ENCODE peak calls at places on chromosomes 2 and 18, in seven cellular contexts. L, C, R, F, H, Y and V are unnamed samples.

GRCh38 chr2:172106128-172106961 is 3.6 kb upstream of the DLX2 start:
- DNase-seq in L (no peak), C (no peak), R (peak), F (no peak), H (no peak), Y (no peak), V (peak)

GRCh38 chr2:95377724-95378123 is 24.8 kb upstream of the FAHD2A start:
- DNase-seq in L (no peak), C (peak), R (no peak), F (no peak), H (no peak), Y (no peak), V (no peak)

GRCh38 chr2:20985061-20985460 is 58.8 kb downstream of the APOB start:
- DNase-seq in L (no peak), C (no peak), R (no peak), F (no peak), H (no peak), Y (no peak), V (no peak)

GRCh38 chr2:237030382-237030781 is 55.3 kb upstream of the COPS8 start:
- DNase-seq in L (no peak), C (no peak), R (no peak), F (no peak), H (no peak), Y (no peak), V (no peak)

GRCh38 chr2:215652432-215652831 is 216.6 kb upstream of the FN1 start:
- DNase-seq in L (no peak), C (no peak), R (no peak), F (peak), H (no peak), Y (no peak), V (no peak)

GRCh38 chr2:19026156-19026660 is 332.2 kb downstream of the OSR1 start:
- DNase-seq in L (no peak), C (no peak), R (no peak), F (no peak), H (no peak), Y (no peak), V (no peak)

GRCh38 chr2:231013820-231014219 is 17.9 kb downstream of the SPATA3 start:
- DNase-seq in L (no peak), C (no peak), R (no peak), F (no peak), H (no peak), Y (no peak), V (no peak)

GRCh38 chr18:23105581-23106219 is 29.6 kb upstream of the CABLES1 start:
- DNase-seq in L (no peak), C (no peak), R (no peak), F (no peak), H (no peak), Y (no peak), V (no peak)

GRCh38 chr2:116582850-116583249 is 1231.6 kb upstream of the DDX18 start:
- DNase-seq in L (no peak), C (no peak), R (no peak), F (no peak), H (no peak), Y (no peak), V (no peak)

GRCh38 chr2:221705478-221705877 is 133.4 kb upstream of the EPHA4 start:
- DNase-seq in L (no peak), C (no peak), R (no peak), F (peak), H (no peak), Y (no peak), V (no peak)

GRCh38 chr2:157894694-157895450 is 18.7 kb upstream of the ACVR1 start:
- DNase-seq in L (no peak), C (no peak), R (peak), F (no peak), H (no peak), Y (peak), V (peak)

GRCh38 chr2:36451512-36451911 is 95.9 kb downstream of the CRIM1 start:
- DNase-seq in L (no peak), C (no peak), R (peak), F (no peak), H (no peak), Y (peak), V (peak)

GRCh38 chr2:232296766-232297525 is 81.6 kb upstream of the ALPP start:
- DNase-seq in L (no peak), C (no peak), R (no peak), F (no peak), H (no peak), Y (no peak), V (no peak)

GRCh38 chr2:153786016-153786415 is 85.7 kb upstream of the GALNT13 start:
- DNase-seq in L (no peak), C (no peak), R (no peak), F (no peak), H (no peak), Y (no peak), V (no peak)

GRCh38 chr2:55161295-55162210 is 70.5 kb downstream of the CLHC1 start:
- DNase-seq in L (no peak), C (peak), R (peak), F (no peak), H (no peak), Y (no peak), V (no peak)

GRCh38 chr2:96798733-96799622 is 17.1 kb upstream of the CNNM3 start:
- DNase-seq in L (no peak), C (peak), R (no peak), F (peak), H (no peak), Y (no peak), V (no peak)

GRCh38 chr2:26605195-26605968 is 35.8 kb downstream of the CIB4 start:
- DNase-seq in L (no peak), C (no peak), R (peak), F (peak), H (peak), Y (peak), V (peak)

GRCh38 chr2:186113284-186113683 is 372.8 kb upstream of the ZC3H15 start:
- DNase-seq in L (no peak), C (no peak), R (no peak), F (no peak), H (no peak), Y (no peak), V (no peak)

GRCh38 chr18:57705861-57706590 is 84.4 kb upstream of the NARS1 start:
- DNase-seq in L (no peak), C (no peak), R (no peak), F (no peak), H (no peak), Y (no peak), V (no peak)

GRCh38 chr2:237322564-237322963 is 91.4 kb downstream of the COL6A3 start:
- DNase-seq in L (peak), C (no peak), R (no peak), F (no peak), H (peak), Y (no peak), V (no peak)

GRCh38 chr18:27004056-27004829 is 138.7 kb upstream of the AQP4 start:
- DNase-seq in L (no peak), C (no peak), R (peak), F (no peak), H (peak), Y (peak), V (peak)

GRCh38 chr2:118865106-118865505 is 17.7 kb upstream of the EN1 start:
- DNase-seq in L (no peak), C (no peak), R (peak), F (no peak), H (peak), Y (peak), V (peak)

GRCh38 chr18:59650266-59650820 is 46.9 kb downstream of the CCBE1 start:
- DNase-seq in L (no peak), C (no peak), R (no peak), F (no peak), H (no peak), Y (no peak), V (no peak)

GRCh38 chr18:61554117-61554776 is 221.0 kb downstream of the CDH20 start:
- DNase-seq in L (no peak), C (peak), R (peak), F (no peak), H (no peak), Y (no peak), V (no peak)

GRCh38 chr2:238487134-238487533 is 60.4 kb downstream of the ASB1 start:
- DNase-seq in L (peak), C (no peak), R (no peak), F (no peak), H (no peak), Y (no peak), V (no peak)

DNA sequence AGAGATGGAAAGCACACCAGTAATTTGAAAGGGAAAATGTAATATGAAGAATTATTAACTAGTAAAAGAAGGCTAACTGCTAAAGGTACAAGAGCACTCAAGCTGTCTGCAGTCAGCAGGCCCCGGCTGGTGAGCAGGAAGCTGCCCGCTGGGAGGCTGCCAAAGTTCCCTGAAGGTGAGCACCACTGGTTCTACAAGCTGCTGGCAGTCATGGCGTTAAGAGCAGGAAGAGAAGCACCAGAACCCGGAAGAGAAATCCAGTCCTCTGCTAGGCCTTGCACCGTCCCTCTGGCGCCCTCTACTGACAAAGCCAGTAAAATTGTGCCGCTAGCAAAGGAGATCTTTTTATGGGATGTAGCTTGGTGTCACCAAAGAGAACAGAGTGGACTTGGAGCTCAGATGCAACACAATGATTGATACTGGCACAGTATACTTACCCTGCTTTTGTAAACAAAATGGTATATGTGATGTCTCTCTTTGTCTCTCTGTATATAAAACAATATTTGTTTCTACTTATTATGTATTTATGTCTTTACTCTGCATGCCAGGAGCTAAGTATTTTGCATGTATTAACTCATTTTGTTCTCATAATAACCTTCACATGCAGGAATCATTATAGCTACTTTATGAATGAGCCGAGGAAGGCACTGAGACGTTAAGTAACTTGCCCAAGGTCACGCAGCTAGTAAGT is 28.1 kb upstream of the CASP8 start:
- DNase-seq in L (peak), C (peak), R (peak), F (peak), H (peak), Y (peak), V (peak)
- H3K4me3 ChIP-seq in L (no peak), C (no peak), R (no peak), F (no peak), H (peak), Y (no peak), V (peak)

GRCh38 chr2:64931536-64932326 is 57.5 kb upstream of the SLC1A4 start:
- DNase-seq in L (no peak), C (no peak), R (no peak), F (peak), H (peak), Y (no peak), V (no peak)
- H3K4me3 ChIP-seq in L (no peak), C (no peak), R (no peak), F (no peak), H (peak), Y (no peak), V (no peak)

DNA sequence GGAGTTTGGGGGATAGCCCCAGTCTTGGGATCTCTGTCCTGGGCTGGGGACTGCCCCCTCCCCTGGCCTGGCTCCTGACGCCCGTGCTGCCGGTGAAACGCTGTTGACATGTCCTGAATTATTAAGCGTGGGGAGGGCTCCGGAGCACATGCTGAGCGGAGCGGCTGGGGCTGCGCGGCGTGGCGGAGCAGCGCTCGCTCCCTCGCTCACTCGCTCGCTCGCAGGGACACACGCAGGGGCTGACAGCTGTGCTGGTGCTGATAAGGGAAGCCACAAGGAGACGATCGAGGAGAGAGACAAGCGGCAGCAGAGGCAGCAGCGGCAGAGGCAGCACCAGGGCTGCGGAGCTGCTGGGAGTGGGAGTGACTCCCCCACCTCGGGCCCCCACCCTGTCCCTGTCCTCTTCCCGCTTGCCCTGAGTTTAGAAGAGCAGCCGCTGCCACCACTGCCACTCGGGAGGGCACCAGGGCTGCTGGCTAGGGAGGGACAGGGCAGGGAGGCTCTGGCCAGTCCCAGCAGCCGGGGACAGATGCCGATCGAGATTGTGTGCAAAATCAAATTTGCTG is at the start of gene ASIC4:
- DNase-seq in L (no peak), C (no peak), R (peak), F (no peak), H (no peak), Y (no peak), V (peak)
- H3K4me3 ChIP-seq in L (no peak), C (no peak), R (peak), F (no peak), H (no peak), Y (no peak), V (no peak)

GRCh38 chr2:102065675-102066252 is 74.0 kb downstream of the IL1R2 start:
- DNase-seq in L (peak), C (peak), R (peak), F (peak), H (no peak), Y (peak), V (peak)
- H3K4me3 ChIP-seq in L (no peak), C (no peak), R (no peak), F (no peak), H (no peak), Y (no peak), V (no peak)

GRCh38 chr2:105238664-105239240 is 2.8 kb upstream of the GPR45 start:
- DNase-seq in L (no peak), C (no peak), R (no peak), F (no peak), H (no peak), Y (no peak), V (no peak)
- H3K4me3 ChIP-seq in L (no peak), C (no peak), R (no peak), F (no peak), H (no peak), Y (no peak), V (no peak)